ENCODE peak calls at places on chromosomes 6 and 20, in seven cellular contexts. M is NCI-H345, D is HTR-8/SVneo, J is pancreas, P is NCI-H2029 treated with DMSO at 0.1 percent for 48 hours, R is SW480, Y is AG09319. F is an unnamed sample.

GRCh38 chr6:43129434-43130194 is 41.5 kb upstream of the SRF start:
- DNase-seq in M (no peak), D (peak), J (no peak), P (no peak), R (peak), Y (no peak), F (peak)

GRCh38 chr6:132391391-132392291 is 9.6 kb downstream of the MOXD1 start:
- DNase-seq in M (no peak), D (peak), J (no peak), P (no peak), R (no peak), Y (no peak), F (peak)

GRCh38 chr6:154245542-154245941 is 111.1 kb downstream of the IPCEF1 start:
- DNase-seq in M (no peak), D (no peak), J (no peak), P (no peak), R (no peak), Y (no peak), F (no peak)

GRCh38 chr6:10393544-10394225 is 21.2 kb downstream of the TFAP2A start:
- DNase-seq in M (no peak), D (no peak), J (no peak), P (no peak), R (no peak), Y (no peak), F (no peak)

GRCh38 chr6:41503841-41504525 is 42.2 kb upstream of the FOXP4 start:
- DNase-seq in M (peak), D (peak), J (no peak), P (no peak), R (no peak), Y (no peak), F (peak)

GRCh38 chr6:142301421-142302391 is at the start of gene ADGRG6:
- DNase-seq in M (peak), D (no peak), J (peak), P (no peak), R (peak), Y (no peak), F (peak)

GRCh38 chr6:112065426-112065986 is 11.6 kb downstream of the CCN6 start:
- DNase-seq in M (no peak), D (no peak), J (no peak), P (no peak), R (no peak), Y (no peak), F (peak)

GRCh38 chr6:157905590-157906337 is 75.9 kb upstream of the SYNJ2 start:
- DNase-seq in M (no peak), D (no peak), J (no peak), P (no peak), R (no peak), Y (peak), F (no peak)

GRCh38 chr6:167761794-167762258 is 64.9 kb upstream of the AFDN start:
- DNase-seq in M (peak), D (no peak), J (no peak), P (no peak), R (no peak), Y (no peak), F (no peak)

GRCh38 chr6:37820713-37821069 is 1.2 kb downstream of the ZFAND3 start:
- DNase-seq in M (peak), D (no peak), J (no peak), P (no peak), R (no peak), Y (no peak), F (no peak)

GRCh38 chr6:43669050-43669921 is 18.3 kb downstream of the MRPS18A start:
- DNase-seq in M (no peak), D (no peak), J (no peak), P (no peak), R (no peak), Y (peak), F (no peak)

GRCh38 chr20:12201289-12201991 is 283.7 kb downstream of the BTBD3 start:
- DNase-seq in M (no peak), D (no peak), J (no peak), P (no peak), R (peak), Y (no peak), F (peak)

GRCh38 chr6:26240157-26240980 is 124.6 kb upstream of the BTN3A2 start:
- DNase-seq in M (no peak), D (peak), J (no peak), P (no peak), R (no peak), Y (peak), F (peak)

GRCh38 chr6:168496932-168497331 is 55.9 kb downstream of the SMOC2 start:
- DNase-seq in M (no peak), D (no peak), J (no peak), P (no peak), R (no peak), Y (no peak), F (no peak)